ENCODE peak calls at places on chromosomes 11 and 22, in five cellular contexts. P is GM23248, Z is uterus, O is small intestine, F is Peyer's patch. K is an unnamed sample.

GRCh38 chr11:57500526-57500925 is 15.0 kb downstream of the SLC43A1 start:
- DNase-seq in F (no peak), P (no peak), Z (no peak), O (no peak), K (no peak)

GRCh38 chr11:128342511-128343133 is 244.7 kb downstream of the ETS1 start:
- DNase-seq in Z (no peak), O (peak; percentile 90), F (peak; percentile 84), P (peak; percentile 88), K (peak; percentile 46)

GRCh38 chr11:45278721-45279120 is 7.4 kb downstream of the SYT13 start:
- DNase-seq in F (no peak), Z (no peak), O (no peak), P (peak; percentile 17), K (no peak)

GRCh38 chr22:24107668-24108067 is 73.6 kb upstream of the SUSD2 start:
- DNase-seq in F (peak; percentile 81), Z (peak; percentile 93), P (peak; percentile 96), O (no peak), K (no peak)

GRCh38 chr22:25668437-25668836 is 73.6 kb upstream of the MYO18B start:
- DNase-seq in P (peak; percentile 44), F (no peak), Z (peak; percentile 43), O (no peak), K (no peak)

GRCh38 chr11:95067042-95067827 is 516 bp downstream of the SRSF8 start:
- DNase-seq in O (peak; percentile 69), F (peak; percentile 91), Z (peak; percentile 90), P (peak; percentile 91), K (peak; percentile 66)

GRCh38 chr22:24588370-24588755 is 4.5 kb downstream of the LRRC75B start:
- DNase-seq in O (no peak), P (no peak), Z (no peak), F (no peak), K (no peak)

GRCh38 chr11:117809236-117810055 is 12.4 kb upstream of the DSCAML1 start:
- DNase-seq in O (peak; percentile 59), Z (peak; percentile 75), F (peak; percentile 83), P (peak; percentile 75), K (no peak)

GRCh38 chr11:114264381-114264780 is 31.8 kb upstream of the NNMT start:
- DNase-seq in F (no peak), Z (no peak), O (no peak), P (no peak), K (no peak)

GRCh38 chr22:50270302-50271010 is at the start of gene MAPK11:
- DNase-seq in O (peak; percentile 42), P (peak; percentile 82), Z (peak; percentile 71), F (peak; percentile 84), K (peak; percentile 68)

GRCh38 chr11:85822814-85823213 is 11.9 kb upstream of the SYTL2 start:
- DNase-seq in F (no peak), Z (no peak), P (peak; percentile 52), O (no peak), K (no peak)

GRCh38 chr22:17846326-17846992 is 72.2 kb upstream of the BID start:
- DNase-seq in O (no peak), Z (peak; percentile 68), F (no peak), P (peak; percentile 23), K (no peak)

DNA sequence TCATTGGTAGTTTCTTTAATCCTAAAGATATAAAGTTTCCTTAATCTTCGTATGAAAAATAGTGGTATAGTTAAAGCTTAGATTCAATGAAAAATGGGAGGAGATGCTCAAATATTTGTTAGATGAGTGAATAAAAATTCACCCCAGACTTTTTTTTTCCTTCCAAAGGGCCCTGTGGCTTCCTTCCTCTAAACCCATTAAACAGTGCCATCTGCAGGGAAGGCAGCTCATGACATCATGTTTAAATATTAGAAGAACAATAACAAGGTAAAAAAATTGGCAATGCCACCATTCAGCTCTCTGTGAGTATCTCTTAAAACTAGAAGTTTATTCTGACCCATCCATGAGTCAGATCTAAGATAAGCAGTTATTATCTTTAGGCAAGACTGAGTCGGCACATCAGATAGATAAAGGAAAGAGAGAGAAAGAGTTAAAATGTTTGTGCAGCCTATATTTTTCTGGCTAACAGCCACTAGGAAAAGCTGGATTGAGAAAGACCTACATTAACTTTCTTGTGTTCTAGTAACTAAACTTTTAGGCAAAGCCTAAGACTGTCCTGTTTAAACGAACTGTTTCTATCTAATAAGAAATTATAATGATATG is 19.1 kb upstream of the OOSP1 start:
- DNase-seq in P (peak; percentile 85), O (peak; percentile 41), Z (no peak), F (peak; percentile 55), K (no peak)
- H3K9me3 ChIP-seq in P (no peaks in the 10 kb centered on the region), O (peaks cover 3% of the 10 kb centered on the region), Z (peaks cover 8% of the 10 kb centered on the region), F (peaks cover 11% of the 10 kb centered on the region), K (peaks cover 7% of the 10 kb centered on the region)

DNA sequence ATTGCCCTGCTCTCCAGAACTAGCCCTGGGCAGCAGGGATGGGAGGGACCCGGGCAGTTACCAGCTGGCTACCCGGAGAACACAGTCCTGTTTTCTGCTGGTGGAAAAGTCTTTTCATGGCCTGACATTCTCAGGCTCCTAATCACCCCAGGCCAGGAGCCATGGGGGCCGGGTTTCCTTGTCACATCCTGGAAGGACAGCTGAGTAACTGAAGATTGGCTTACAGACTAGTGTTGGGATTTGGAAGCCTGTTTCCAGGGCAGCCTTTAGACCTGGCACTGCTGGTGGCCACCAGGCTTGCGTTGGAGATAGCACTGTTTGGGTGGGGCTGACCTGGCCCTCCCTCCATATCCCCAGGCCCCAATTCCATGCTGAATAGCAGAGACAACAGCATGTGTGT is 349.0 kb downstream of the CTTN start:
- DNase-seq in P (peak; percentile 4), Z (no peak), F (no peak), O (no peak), K (no peak)
- H3K9me3 ChIP-seq in P (no peaks in the 10 kb centered on the region), Z (peaks cover 13% of the 10 kb centered on the region), F (no peaks in the 10 kb centered on the region), O (no peaks in the 10 kb centered on the region), K (no peaks in the 10 kb centered on the region)

GRCh38 chr11:37574361-37574760 is 976.3 kb upstream of the RAG2 start:
- DNase-seq in P (no peak), O (no peak), Z (no peak), F (no peak), K (no peak)
- H3K9me3 ChIP-seq in P (no peaks in the 10 kb centered on the region), O (no peaks in the 10 kb centered on the region), Z (no peaks in the 10 kb centered on the region), F (no peaks in the 10 kb centered on the region), K (no peaks in the 10 kb centered on the region)

GRCh38 chr11:122115520-122116343 is at the start of gene BLID:
- DNase-seq in O (peak; percentile 7), F (no peak), Z (peak; percentile 52), P (peak; percentile 63), K (no peak)
- H3K9me3 ChIP-seq in O (no peaks in the 10 kb centered on the region), F (no peaks in the 10 kb centered on the region), Z (no peaks in the 10 kb centered on the region), P (no peaks in the 10 kb centered on the region), K (no peaks in the 10 kb centered on the region)

GRCh38 chr11:130473056-130473794 is 24.8 kb downstream of the ADAMTS15 start:
- DNase-seq in O (no peak), P (no peak), Z (no peak), F (no peak), K (no peak)

GRCh38 chr11:130475426-130476053 is 27.1 kb downstream of the ADAMTS15 start:
- DNase-seq in P (no peak), Z (no peak), F (no peak), O (no peak), K (no peak)

GRCh38 chr11:130472434-130472961 is 24.1 kb downstream of the ADAMTS15 start:
- DNase-seq in Z (no peak), P (no peak), F (no peak), O (no peak), K (no peak)

GRCh38 chr11:130474637-130475400 is 26.4 kb downstream of the ADAMTS15 start:
- DNase-seq in P (no peak), Z (no peak), O (no peak), F (no peak), K (no peak)

DNA sequence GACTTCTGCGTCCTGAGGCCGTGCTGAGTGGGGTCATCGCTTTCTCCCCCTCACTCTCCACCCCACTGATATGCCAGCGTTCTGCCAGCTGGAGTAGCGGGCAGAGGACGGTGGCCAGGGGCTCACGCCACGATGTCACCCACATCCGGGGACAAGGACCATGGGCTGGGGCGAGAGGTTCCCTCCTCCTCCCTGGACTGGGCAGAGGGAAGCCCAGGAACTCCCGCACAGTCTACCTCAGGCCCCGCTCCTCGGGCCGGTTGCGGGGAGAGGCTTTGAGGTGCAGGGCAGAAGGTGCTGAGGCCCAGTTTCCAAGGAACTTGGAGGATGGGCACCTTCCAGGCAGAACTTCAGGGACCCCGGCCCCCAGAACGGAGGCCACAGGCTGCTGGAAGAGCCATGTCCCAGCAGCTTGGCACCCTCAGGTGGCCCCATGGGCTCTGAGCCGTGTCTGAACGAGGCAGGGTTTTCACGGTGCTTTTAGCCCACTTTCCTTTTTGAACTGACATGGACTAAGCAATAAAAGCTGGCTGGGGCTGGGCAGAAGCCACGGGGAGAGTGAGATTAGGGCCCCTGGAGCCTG is 25.4 kb downstream of the ADAMTS15 start:
- DNase-seq in F (no peak), Z (no peak), P (no peak), O (no peak), K (no peak)
- H3K9me3 ChIP-seq in F (no peaks in the 10 kb centered on the region), Z (no peaks in the 10 kb centered on the region), P (no peaks in the 10 kb centered on the region), O (no peaks in the 10 kb centered on the region), K (no peaks in the 10 kb centered on the region)

GRCh38 chr22:47072642-47072967 is 310.2 kb downstream of the TBC1D22A start:
- DNase-seq in F (peak; percentile 33), P (no peak), O (no peak), Z (no peak), K (no peak)

GRCh38 chr22:47071812-47072641 is 309.6 kb downstream of the TBC1D22A start:
- DNase-seq in P (no peak), F (peak; percentile 15), Z (no peak), O (no peak), K (no peak)

GRCh38 chr22:47073101-47073500 is 310.7 kb downstream of the TBC1D22A start:
- DNase-seq in Z (no peak), F (peak; percentile 3), P (no peak), O (no peak), K (no peak)

GRCh38 chr22:47076758-47077157 is 314.3 kb downstream of the TBC1D22A start:
- DNase-seq in O (no peak), P (no peak), F (no peak), Z (no peak), K (no peak)

GRCh38 chr22:47075568-47075967 is 313.1 kb downstream of the TBC1D22A start:
- DNase-seq in O (no peak), F (no peak), Z (no peak), P (no peak), K (no peak)
- H3K9me3 ChIP-seq in O (no peaks in the 10 kb centered on the region), F (peaks cover 8% of the 10 kb centered on the region), Z (no peaks in the 10 kb centered on the region), P (no peaks in the 10 kb centered on the region), K (peaks cover 4% of the 10 kb centered on the region)

GRCh38 chr11:3375552-3375951 is 3.4 kb downstream of the ZNF195 start:
- DNase-seq in Z (no peak), P (peak; percentile 65), O (no peak), F (no peak), K (no peak)
- H3K9me3 ChIP-seq in Z (no peaks in the 10 kb centered on the region), P (no peaks in the 10 kb centered on the region), O (peaks cover 2% of the 10 kb centered on the region), F (no peaks in the 10 kb centered on the region), K (peaks cover 2% of the 10 kb centered on the region)

GRCh38 chr11:2655834-2656622 is 43.8 kb downstream of the KCNQ1OT1 start:
- DNase-seq in F (peak; percentile 41), O (no peak), Z (no peak), P (peak; percentile 49), K (no peak)
- H3K9me3 ChIP-seq in F (peaks cover under 1% of the 10 kb centered on the region), O (no peaks in the 10 kb centered on the region), Z (peaks cover 9% of the 10 kb centered on the region), P (peaks cover 5% of the 10 kb centered on the region), K (no peaks in the 10 kb centered on the region)

K was measured in T-helper 17 cell.